ENCODE peak calls at places on chromosomes 12 and 14, in eight cellular contexts. I is transverse colon, L is right lobe of liver, U is HCT116, O is A549, F is erythroblast, E is lower leg skin, Y is adrenal gland. A is an unnamed sample.

GRCh38 chr12:17928708-17929366 is 161.2 kb downstream of the RERGL start:
- DNase-seq in I (no peak), L (no peak), U (peak; percentile 75), O (peak; percentile 34), F (no peak), E (no peak), Y (no peak), A (no peak)

GRCh38 chr12:47997321-47997720 is 7.0 kb downstream of the COL2A1 start:
- DNase-seq in I (no peak), L (peak; percentile 77), U (no peak), O (no peak), F (no peak), E (no peak), Y (no peak), A (no peak)

GRCh38 chr14:47676301-47676617 is 854 bp upstream of the MDGA2 start:
- DNase-seq in I (no peak), L (no peak), U (no peak), O (no peak), F (no peak), E (no peak), Y (no peak), A (no peak)

GRCh38 chr12:110765144-110765543 is 22.5 kb upstream of the PPP1CC start:
- DNase-seq in I (peak; percentile 32), L (no peak), U (no peak), O (no peak), F (no peak), E (no peak), Y (no peak), A (no peak)

GRCh38 chr12:6354539-6355393 is 12.9 kb upstream of the TNFRSF1A start:
- DNase-seq in I (no peak), L (no peak), U (no peak), O (no peak), F (no peak), E (no peak), Y (no peak), A (no peak)

GRCh38 chr14:24670594-24670993 is 36.6 kb upstream of the GZMB start:
- DNase-seq in I (no peak), L (no peak), U (no peak), O (no peak), F (no peak), E (no peak), Y (no peak), A (no peak)

GRCh38 chr12:94561943-94562411 is 88.4 kb downstream of the TMCC3 start:
- DNase-seq in I (peak; percentile 56), L (peak; percentile 86), U (no peak), O (no peak), F (no peak), E (no peak), Y (peak; percentile 92), A (peak; percentile 59)

GRCh38 chr14:59507063-59507751 is 22.9 kb downstream of the JKAMP start:
- DNase-seq in I (peak; percentile 83), L (no peak), U (peak; percentile 42), O (peak; percentile 45), F (peak; percentile 82), E (no peak), Y (peak; percentile 80), A (peak; percentile 71)

GRCh38 chr12:116373610-116374606 is 96.4 kb upstream of the MED13L start:
- DNase-seq in I (no peak), L (peak; percentile 23), U (no peak), O (no peak), F (no peak), E (no peak), Y (no peak), A (no peak)

GRCh38 chr14:75249251-75249957 is 29.2 kb upstream of the FOS start:
- DNase-seq in I (peak; percentile 73), L (no peak), U (no peak), O (no peak), F (no peak), E (no peak), Y (no peak), A (peak; percentile 80)

GRCh38 chr14:91889477-91890211 is 22.3 kb upstream of the TC2N start:
- DNase-seq in I (peak; percentile 32), L (peak; percentile 83), U (no peak), O (no peak), F (no peak), E (no peak), Y (no peak), A (peak; percentile 62)

GRCh38 chr12:105820407-105821140 is 318.2 kb downstream of the NUAK1 start:
- DNase-seq in I (peak; percentile 9), L (no peak), U (no peak), O (no peak), F (no peak), E (peak; percentile 78), Y (peak; percentile 84), A (peak; percentile 50)

GRCh38 chr14:104323551-104324175 is 185.3 kb downstream of the KIF26A start:
- DNase-seq in I (no peak), L (no peak), U (no peak), O (no peak), F (no peak), E (no peak), Y (peak; percentile 38), A (no peak)

GRCh38 chr12:6378709-6379427 is 3.5 kb upstream of the SCNN1A start:
- DNase-seq in I (no peak), L (no peak), U (no peak), O (no peak), F (no peak), E (no peak), Y (no peak), A (peak; percentile 42)

GRCh38 chr12:118549506-118550109 is 173.3 kb downstream of the SUDS3 start:
- DNase-seq in I (no peak), L (no peak), U (no peak), O (no peak), F (no peak), E (no peak), Y (no peak), A (no peak)

GRCh38 chr12:115611477-115611876 is 666.0 kb downstream of the MED13L start:
- DNase-seq in I (no peak), L (no peak), U (no peak), O (no peak), F (no peak), E (no peak), Y (peak; percentile 61), A (no peak)

GRCh38 chr14:20782280-20782890 is 1.3 kb downstream of the RNASE6 start:
- DNase-seq in I (no peak), L (no peak), U (no peak), O (no peak), F (no peak), E (no peak), Y (no peak), A (no peak)

GRCh38 chr12:12333980-12334709 is 15.9 kb downstream of the MANSC1 start:
- DNase-seq in I (peak; percentile 64), L (peak; percentile 68), U (peak; percentile 47), O (peak; percentile 72), F (peak; percentile 84), E (no peak), Y (peak; percentile 70), A (peak; percentile 65)

GRCh38 chr12:130163461-130164215 is 1.4 kb downstream of the FZD10 start:
- DNase-seq in I (no peak), L (no peak), U (no peak), O (no peak), F (no peak), E (no peak), Y (no peak), A (no peak)

GRCh38 chr12:69338120-69338859 is 9.9 kb upstream of the LYZ start:
- DNase-seq in I (no peak), L (no peak), U (no peak), O (no peak), F (no peak), E (no peak), Y (no peak), A (no peak)

GRCh38 chr14:103123634-103124500 is 606 bp downstream of the TNFAIP2 start:
- DNase-seq in I (no peak), L (peak; percentile 80), U (no peak), O (no peak), F (no peak), E (no peak), Y (peak; percentile 78), A (no peak)

GRCh38 chr14:105123981-105124836 is 44.4 kb downstream of the JAG2 start:
- DNase-seq in I (peak; percentile 21), L (no peak), U (no peak), O (no peak), F (no peak), E (no peak), Y (peak; percentile 30), A (no peak)

GRCh38 chr12:21774358-21775129 is at the start of gene KCNJ8:
- DNase-seq in I (peak; percentile 36), L (peak; percentile 97), U (no peak), O (peak; percentile 12), F (no peak), E (peak; percentile 18), Y (peak; percentile 94), A (peak; percentile 52)
- TF ChIP-seq POLR2A in I (no peak), L (peak; percentile 46), U (no peak), O (no peak), F (no peak), E (no peak), Y (peak; percentile 46), A (no peak)

DNA sequence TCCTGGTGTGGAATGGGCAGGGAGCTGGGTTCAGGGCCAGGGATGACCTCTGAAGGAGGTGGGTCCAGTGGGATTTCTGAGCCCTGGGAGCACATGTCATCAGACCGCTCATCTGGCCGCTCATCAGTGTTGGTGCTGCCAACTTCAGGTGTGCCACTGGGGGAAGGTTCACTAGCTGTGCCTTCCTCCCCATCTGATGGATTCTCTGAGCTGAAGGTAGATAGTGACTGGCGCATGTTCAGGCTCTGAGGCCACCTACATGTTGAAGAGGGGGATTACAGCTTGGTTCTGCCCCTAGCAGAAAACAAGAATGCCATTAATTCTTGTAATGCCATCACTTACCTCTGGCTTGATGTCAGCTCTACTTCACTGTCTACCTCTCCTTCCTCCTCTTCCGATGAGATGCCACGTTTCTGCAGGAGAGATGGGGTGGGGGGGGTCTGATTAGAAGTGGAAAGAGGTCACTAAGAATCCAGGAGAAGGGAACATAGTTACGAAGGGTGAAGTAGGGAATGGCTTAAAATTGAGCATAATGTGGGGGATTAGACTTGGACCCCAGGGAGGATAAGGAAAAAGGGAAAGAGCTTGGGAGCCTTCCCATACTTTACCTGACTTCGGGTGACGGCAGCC is 17.2 kb downstream of the MAP3K12 start:
- DNase-seq in I (no peak), L (no peak), U (no peak), O (peak; percentile 63), F (no peak), E (no peak), Y (no peak), A (no peak)
- TF ChIP-seq POLR2A in I (no peak), L (no peak), U (no peak), O (no peak), F (no peak), E (no peak), Y (no peak), A (no peak)

GRCh38 chr12:62738105-62738504 is 196.8 kb downstream of the PPM1H start:
- DNase-seq in I (no peak), L (no peak), U (no peak), O (no peak), F (no peak), E (no peak), Y (no peak), A (no peak)
- TF ChIP-seq POLR2A in I (no peak), L (no peak), U (no peak), O (no peak), F (no peak), E (no peak), Y (no peak), A (no peak)

DNA sequence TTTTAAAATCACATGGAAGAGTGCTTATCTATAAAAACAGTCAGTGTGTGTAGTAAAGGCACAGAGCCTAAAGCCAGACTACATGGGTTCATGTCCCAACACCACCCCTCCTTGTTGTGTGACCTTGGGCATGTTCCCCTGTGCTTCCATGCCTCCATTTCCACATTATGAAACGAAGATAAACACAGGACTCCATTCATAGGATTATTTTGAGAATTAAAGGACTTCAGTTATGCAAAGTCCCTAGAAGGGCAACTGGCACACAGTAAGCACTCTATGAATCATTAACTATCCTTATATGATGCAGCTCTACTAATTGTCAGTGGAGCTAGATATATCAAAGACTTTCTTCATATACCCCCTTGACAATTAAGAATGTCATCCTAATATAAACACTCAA is 17.8 kb downstream of the IFNG-AS1 start:
- DNase-seq in I (no peak), L (no peak), U (no peak), O (no peak), F (no peak), E (no peak), Y (no peak), A (no peak)
- TF ChIP-seq POLR2A in I (no peak), L (no peak), U (no peak), O (no peak), F (no peak), E (no peak), Y (no peak), A (no peak)

A was measured in Peyer's patch.